ENCODE peak calls at places on chromosomes 3 and 15, in seven cellular contexts. C is fibroblast of mammary gland, P is astrocyte of the spinal cord, K is cardiac muscle cell, W is epithelial cell of esophagus, Q is AG09309, X is psoas muscle. S is an unnamed sample.

GRCh38 chr15:100737214-100737613 is 134.8 kb downstream of the ASB7 start:
- DNase-seq in C (no peak), P (no peak), K (no peak), W (no peak), Q (no peak), X (no peak), S (no peak)

GRCh38 chr3:152103257-152103656 is 165.5 kb upstream of the MBNL1 start:
- DNase-seq in C (no peak), P (no peak), K (no peak), W (no peak), Q (no peak), X (no peak), S (no peak)

GRCh38 chr3:38142959-38143358 is 4.5 kb downstream of the MYD88 start:
- DNase-seq in C (no peak), P (no peak), K (no peak), W (no peak), Q (no peak), X (no peak), S (no peak)

GRCh38 chr3:58039609-58040008 is 31.4 kb downstream of the FLNB start:
- DNase-seq in C (no peak), P (no peak), K (no peak), W (no peak), Q (no peak), X (no peak), S (no peak)

GRCh38 chr3:16932877-16933276 is 48.1 kb downstream of the PLCL2 start:
- DNase-seq in C (no peak), P (no peak), K (no peak), W (no peak), Q (no peak), X (no peak), S (no peak)

GRCh38 chr15:71781179-71781964 is 29.0 kb upstream of the NR2E3 start:
- DNase-seq in C (peak; percentile 22), P (peak; percentile 51), K (no peak), W (peak; percentile 37), Q (peak; percentile 17), X (no peak), S (peak; percentile 58)

GRCh38 chr3:41674449-41674848 is 287.5 kb downstream of the ULK4 start:
- DNase-seq in C (no peak), P (no peak), K (no peak), W (no peak), Q (no peak), X (no peak), S (no peak)

GRCh38 chr3:20924646-20925395 is 738.8 kb upstream of the SGO1 start:
- DNase-seq in C (no peak), P (peak; percentile 20), K (no peak), W (peak; percentile 16), Q (no peak), X (no peak), S (peak; percentile 51)

GRCh38 chr3:196093271-196094111 is 11.6 kb upstream of the TFRC start:
- DNase-seq in C (peak; percentile 52), P (no peak), K (peak; percentile 79), W (no peak), Q (no peak), X (no peak), S (no peak)

GRCh38 chr15:42760759-42761158 is 23.8 kb upstream of the CDAN1 start:
- DNase-seq in C (no peak), P (no peak), K (no peak), W (no peak), Q (no peak), X (no peak), S (no peak)

GRCh38 chr15:61227269-61228024 is 1.7 kb downstream of the RORA start:
- DNase-seq in C (peak; percentile 65), P (peak; percentile 66), K (peak; percentile 62), W (peak; percentile 40), Q (peak; percentile 27), X (peak; percentile 24), S (peak; percentile 88)

GRCh38 chr3:10366681-10367101 is 45.8 kb upstream of the SEC13 start:
- DNase-seq in C (peak; percentile 98), P (peak; percentile 100), K (peak; percentile 97), W (peak; percentile 94), Q (peak; percentile 94), X (no peak), S (peak; percentile 97)

GRCh38 chr3:128383316-128384235 is 83.1 kb downstream of the DNAJB8 start:
- DNase-seq in C (peak; percentile 46), P (peak; percentile 31), K (peak; percentile 47), W (peak; percentile 79), Q (no peak), X (peak; percentile 79), S (peak; percentile 66)

GRCh38 chr3:172364374-172365027 is 83.8 kb downstream of the GHSR start:
- DNase-seq in C (no peak), P (no peak), K (no peak), W (no peak), Q (no peak), X (no peak), S (no peak)

GRCh38 chr3:178482981-178483380 is 53.3 kb upstream of the KCNMB2 start:
- DNase-seq in C (no peak), P (no peak), K (peak; percentile 4), W (no peak), Q (no peak), X (no peak), S (no peak)

GRCh38 chr3:135895106-135895733 is 70.3 kb upstream of the PPP2R3A start:
- DNase-seq in C (peak; percentile 89), P (peak; percentile 84), K (peak; percentile 84), W (peak; percentile 86), Q (peak; percentile 59), X (peak; percentile 62), S (peak; percentile 74)

GRCh38 chr3:192339214-192339613 is 388.1 kb downstream of the FGF12 start:
- DNase-seq in C (no peak), P (no peak), K (no peak), W (no peak), Q (no peak), X (no peak), S (no peak)

GRCh38 chr15:53525894-53526293 is 233.6 kb downstream of the WDR72 start:
- DNase-seq in C (no peak), P (no peak), K (no peak), W (peak; percentile 30), Q (no peak), X (no peak), S (no peak)

GRCh38 chr3:124701687-124702086 is 28.6 kb upstream of the UMPS start:
- DNase-seq in C (peak; percentile 55), P (peak; percentile 73), K (peak; percentile 36), W (no peak), Q (peak; percentile 27), X (no peak), S (peak; percentile 32)

GRCh38 chr3:193831495-193832455 is 238.8 kb downstream of the OPA1 start:
- DNase-seq in C (no peak), P (peak; percentile 93), K (no peak), W (peak; percentile 50), Q (no peak), X (peak; percentile 75), S (no peak)

GRCh38 chr15:65209701-65210643 is 1.3 kb downstream of the CILP start:
- DNase-seq in C (peak; percentile 7), P (no peak), K (no peak), W (no peak), Q (no peak), X (peak; percentile 28), S (peak; percentile 56)

GRCh38 chr3:156865732-156866131 is 39.6 kb downstream of the LEKR1 start:
- DNase-seq in C (peak; percentile 34), P (peak; percentile 15), K (peak; percentile 19), W (no peak), Q (peak; percentile 17), X (no peak), S (peak; percentile 35)

GRCh38 chr3:31743690-31744089 is 211.0 kb downstream of the STT3B start:
- DNase-seq in C (no peak), P (no peak), K (peak; percentile 42), W (no peak), Q (no peak), X (no peak), S (no peak)

GRCh38 chr3:44159901-44160300 is 81.8 kb upstream of the TOPAZ1 start:
- DNase-seq in C (no peak), P (no peak), K (no peak), W (no peak), Q (no peak), X (no peak), S (no peak)

GRCh38 chr15:73965730-73966103 is 26.4 kb downstream of the STOML1 start:
- DNase-seq in C (peak; percentile 59), P (peak; percentile 62), K (no peak), W (peak; percentile 71), Q (no peak), X (no peak), S (peak; percentile 76)

GRCh38 chr15:98953000-98953776 is 54.4 kb downstream of the PGPEP1L start:
- DNase-seq in C (no peak), P (no peak), K (no peak), W (no peak), Q (no peak), X (no peak), S (peak; percentile 29)
- TF ChIP-seq CTCF in C (no peak), P (no peak), K (no peak), W (no peak), Q (no peak), X (no peak), S (no peak)

GRCh38 chr15:80780416-80781221 is 1.4 kb downstream of the CEMIP start:
- DNase-seq in C (peak; percentile 51), P (peak; percentile 65), K (peak; percentile 74), W (peak; percentile 70), Q (no peak), X (peak; percentile 38), S (no peak)
- H3K4me3 ChIP-seq in C (peak overlapping the region; percentile 47), P (peak overlapping the region; percentile 50), K (no peak overlapping the region), W (peak overlapping the region; percentile 51), Q (peak overlapping the region; percentile 79), X (peak overlapping the region; percentile 70), S (peak overlapping the region; percentile 94)

GRCh38 chr15:66908503-66909095 is 156.8 kb upstream of the SMAD3 start:
- DNase-seq in C (no peak), P (no peak), K (peak; percentile 36), W (no peak), Q (no peak), X (no peak), S (no peak)
- TF ChIP-seq CTCF in C (no peak), P (no peak), K (no peak), W (no peak), Q (no peak), X (no peak), S (no peak)

GRCh38 chr3:126854666-126855065 is 128.2 kb upstream of the PLXNA1 start:
- DNase-seq in C (no peak), P (no peak), K (no peak), W (no peak), Q (no peak), X (no peak), S (no peak)

GRCh38 chr3:126852536-126852935 is 130.4 kb upstream of the PLXNA1 start:
- DNase-seq in C (no peak), P (no peak), K (no peak), W (no peak), Q (no peak), X (no peak), S (no peak)

GRCh38 chr3:126857928-126858327 is 125.0 kb upstream of the PLXNA1 start:
- DNase-seq in C (no peak), P (no peak), K (no peak), W (no peak), Q (no peak), X (no peak), S (no peak)

GRCh38 chr3:126858401-126858800 is 124.5 kb upstream of the PLXNA1 start:
- DNase-seq in C (no peak), P (no peak), K (no peak), W (no peak), Q (no peak), X (no peak), S (no peak)

DNA sequence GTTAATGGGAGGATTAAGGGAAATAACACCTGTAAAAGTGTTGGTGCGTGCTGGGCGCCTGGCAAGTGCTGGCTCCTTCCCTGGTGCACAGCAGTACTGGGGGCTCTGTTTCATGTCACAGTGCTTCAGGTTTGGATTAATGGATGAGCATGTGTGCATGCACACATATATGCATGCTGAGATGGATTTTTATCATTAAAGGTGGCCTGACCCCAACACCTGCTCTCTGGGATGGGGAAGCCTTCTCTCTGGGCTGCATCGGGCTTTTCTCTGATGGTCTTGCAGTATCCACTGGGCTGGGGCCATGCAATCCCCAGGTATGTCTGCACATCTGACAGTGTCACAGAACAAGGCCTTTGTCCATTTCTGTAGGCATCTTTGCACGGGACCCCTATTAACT is 127.5 kb upstream of the PLXNA1 start:
- DNase-seq in C (no peak), P (no peak), K (no peak), W (no peak), Q (no peak), X (no peak), S (no peak)
- H3K4me3 ChIP-seq in C (no peak overlapping the region), P (no peak overlapping the region), K (no peak overlapping the region), W (no peak overlapping the region), Q (no peak overlapping the region), X (no peak overlapping the region), S (no peak overlapping the region)

S was measured in foreskin fibroblast.